ENCODE peak calls at places on chromosomes 12 and 14, in seven cellular contexts. P, N, S, L, I, C and O are unnamed samples.

GRCh38 chr12:15752780-15753179 is 36.4 kb downstream of the EPS8 start:
- DNase-seq in P (no peak), N (no peak), S (peak; percentile 52), L (no peak), I (no peak), C (no peak), O (no peak)

GRCh38 chr12:110093631-110094311 is 30.4 kb upstream of the IFT81 start:
- DNase-seq in P (no peak), N (no peak), S (peak; percentile 27), L (no peak), I (no peak), C (no peak), O (no peak)

GRCh38 chr12:20101046-20101445 is 267.3 kb upstream of the PDE3A start:
- DNase-seq in P (no peak), N (no peak), S (peak; percentile 23), L (no peak), I (no peak), C (no peak), O (no peak)

GRCh38 chr12:105852496-105852895 is 286.3 kb downstream of the NUAK1 start:
- DNase-seq in P (no peak), N (no peak), S (no peak), L (no peak), I (no peak), C (no peak), O (no peak)

GRCh38 chr12:25256826-25257225 is 6.1 kb upstream of the KRAS start:
- DNase-seq in P (no peak), N (no peak), S (no peak), L (no peak), I (no peak), C (no peak), O (no peak)

GRCh38 chr14:61409782-61410181 is 88.4 kb downstream of the PRKCH start:
- DNase-seq in P (no peak), N (no peak), S (no peak), L (no peak), I (no peak), C (no peak), O (no peak)

GRCh38 chr12:95107362-95107761 is 33.9 kb upstream of the NR2C1 start:
- DNase-seq in P (no peak), N (no peak), S (no peak), L (no peak), I (no peak), C (no peak), O (no peak)

GRCh38 chr12:52440821-52441319 is 6.7 kb upstream of the KRT75 start:
- DNase-seq in P (no peak), N (no peak), S (peak; percentile 94), L (no peak), I (no peak), C (no peak), O (no peak)

GRCh38 chr12:56126732-56127239 is 1.3 kb upstream of the ESYT1 start:
- DNase-seq in P (no peak), N (no peak), S (no peak), L (no peak), I (peak; percentile 44), C (no peak), O (peak; percentile 80)

GRCh38 chr12:76881152-76881551 is 2.3 kb upstream of the CSRP2 start:
- DNase-seq in P (no peak), N (no peak), S (no peak), L (no peak), I (no peak), C (no peak), O (no peak)

GRCh38 chr14:85587152-85587697 is 57.3 kb downstream of the FLRT2 start:
- DNase-seq in P (no peak), N (peak; percentile 85), S (peak; percentile 95), L (no peak), I (no peak), C (no peak), O (no peak)